ENCODE peak calls at places on chromosomes 6 and 20, in ten cellular contexts. O is esophagus squamous epithelium; U is sigmoid colon; X is effector memory CD4-positive, alpha-beta T cell; W is spleen; S is right atrium auricular region; M is uterus; R is left ventricle myocardium inferior; I is body of pancreas; T is psoas muscle. G is an unnamed sample.

GRCh38 chr6:12119085-12119588 is 107.0 kb downstream of the HIVEP1 start:
- DNase-seq in O (no peak), U (no peak), X (peak), W (no peak), S (no peak), M (no peak), R (no peak), I (no peak), T (no peak), G (no peak)

GRCh38 chr20:51799586-51799985 is 2.7 kb downstream of the SALL4 start:
- DNase-seq in O (no peak), U (no peak), X (no peak), W (no peak), S (no peak), M (no peak), R (no peak), I (no peak), T (no peak), G (no peak)

GRCh38 chr6:6315660-6316059 is 4.8 kb downstream of the F13A1 start:
- DNase-seq in O (no peak), U (no peak), X (no peak), W (no peak), S (no peak), M (peak), R (peak), I (peak), T (no peak), G (no peak)

GRCh38 chr20:32672982-32673727 is 586 bp downstream of the C20orf203 start:
- DNase-seq in O (no peak), U (no peak), X (no peak), W (peak), S (no peak), M (no peak), R (no peak), I (no peak), T (no peak), G (no peak)

GRCh38 chr6:37788259-37788658 is 31.3 kb upstream of the ZFAND3 start:
- DNase-seq in O (no peak), U (no peak), X (no peak), W (no peak), S (no peak), M (no peak), R (no peak), I (no peak), T (no peak), G (peak)

GRCh38 chr6:35962779-35963570 is 42.1 kb upstream of the SRPK1 start:
- DNase-seq in O (no peak), U (no peak), X (no peak), W (no peak), S (no peak), M (no peak), R (no peak), I (no peak), T (no peak), G (no peak)

GRCh38 chr6:119575721-119576120 is 226.2 kb upstream of the MAN1A1 start:
- DNase-seq in O (no peak), U (no peak), X (no peak), W (no peak), S (no peak), M (no peak), R (no peak), I (no peak), T (no peak), G (no peak)

GRCh38 chr6:148466158-148466557 is 123.5 kb downstream of the SASH1 start:
- DNase-seq in O (no peak), U (no peak), X (no peak), W (no peak), S (no peak), M (no peak), R (no peak), I (no peak), T (no peak), G (no peak)

GRCh38 chr6:91167846-91168245 is 581.0 kb upstream of the MAP3K7 start:
- DNase-seq in O (no peak), U (no peak), X (no peak), W (no peak), S (no peak), M (no peak), R (no peak), I (no peak), T (no peak), G (no peak)

GRCh38 chr6:166005401-166005845 is 162.2 kb downstream of the TBXT start:
- DNase-seq in O (no peak), U (peak), X (no peak), W (no peak), S (peak), M (peak), R (peak), I (peak), T (peak), G (no peak)

GRCh38 chr6:143675946-143676345 is 1.8 kb upstream of the PHACTR2 start:
- DNase-seq in O (no peak), U (no peak), X (no peak), W (no peak), S (no peak), M (no peak), R (no peak), I (no peak), T (no peak), G (no peak)
- H3K4me3 ChIP-seq in O (no peak), U (no peak), X (no peak), W (no peak), S (no peak), M (no peak), R (no peak), I (no peak), T (no peak), G (peak)

GRCh38 chr6:160161647-160161986 is 40.0 kb downstream of the SLC22A1 start:
- DNase-seq in O (no peak), U (no peak), X (no peak), W (no peak), S (no peak), M (no peak), R (no peak), I (no peak), T (no peak), G (no peak)
- H3K27ac ChIP-seq in O (no peak), U (no peak), X (no peak), W (no peak), S (no peak), M (no peak), R (no peak), I (no peak), T (no peak), G (no peak)

GRCh38 chr20:46014517-46015396 is 6.0 kb downstream of the MMP9 start:
- DNase-seq in O (no peak), U (no peak), X (no peak), W (no peak), S (no peak), M (no peak), R (no peak), I (no peak), T (no peak), G (no peak)
- H3K4me3 ChIP-seq in O (no peak), U (no peak), X (no peak), W (peak), S (no peak), M (no peak), R (no peak), I (no peak), T (no peak), G (no peak)

GRCh38 chr6:30800876-30801275 is 56.5 kb upstream of the IER3 start:
- DNase-seq in O (no peak), U (no peak), X (no peak), W (no peak), S (no peak), M (no peak), R (no peak), I (no peak), T (no peak), G (no peak)
- H3K27ac ChIP-seq in O (peak), U (no peak), X (no peak), W (peak), S (peak), M (peak), R (peak), I (no peak), T (no peak), G (no peak)

GRCh38 chr6:347951-348859 is 43.3 kb upstream of the IRF4 start:
- DNase-seq in O (no peak), U (peak), X (no peak), W (peak), S (no peak), M (no peak), R (peak), I (no peak), T (no peak), G (no peak)
- H3K4me3 ChIP-seq in O (no peak), U (no peak), X (no peak), W (no peak), S (no peak), M (no peak), R (no peak), I (no peak), T (no peak), G (no peak)

GRCh38 chr20:45912344-45912682 is 358 bp upstream of the PLTP start:
- DNase-seq in O (no peak), U (no peak), X (no peak), W (no peak), S (no peak), M (no peak), R (no peak), I (no peak), T (no peak), G (no peak)

GRCh38 chr20:45909817-45910669 is 1.9 kb downstream of the PLTP start:
- DNase-seq in O (no peak), U (no peak), X (no peak), W (no peak), S (no peak), M (peak), R (no peak), I (no peak), T (no peak), G (no peak)

GRCh38 chr20:45909336-45909808 is 2.6 kb downstream of the PLTP start:
- DNase-seq in O (no peak), U (no peak), X (no peak), W (no peak), S (no peak), M (peak), R (no peak), I (no peak), T (no peak), G (no peak)

GRCh38 chr20:45911486-45912343 is at the start of gene PLTP:
- DNase-seq in O (no peak), U (peak), X (peak), W (peak), S (peak), M (peak), R (peak), I (peak), T (peak), G (peak)

DNA sequence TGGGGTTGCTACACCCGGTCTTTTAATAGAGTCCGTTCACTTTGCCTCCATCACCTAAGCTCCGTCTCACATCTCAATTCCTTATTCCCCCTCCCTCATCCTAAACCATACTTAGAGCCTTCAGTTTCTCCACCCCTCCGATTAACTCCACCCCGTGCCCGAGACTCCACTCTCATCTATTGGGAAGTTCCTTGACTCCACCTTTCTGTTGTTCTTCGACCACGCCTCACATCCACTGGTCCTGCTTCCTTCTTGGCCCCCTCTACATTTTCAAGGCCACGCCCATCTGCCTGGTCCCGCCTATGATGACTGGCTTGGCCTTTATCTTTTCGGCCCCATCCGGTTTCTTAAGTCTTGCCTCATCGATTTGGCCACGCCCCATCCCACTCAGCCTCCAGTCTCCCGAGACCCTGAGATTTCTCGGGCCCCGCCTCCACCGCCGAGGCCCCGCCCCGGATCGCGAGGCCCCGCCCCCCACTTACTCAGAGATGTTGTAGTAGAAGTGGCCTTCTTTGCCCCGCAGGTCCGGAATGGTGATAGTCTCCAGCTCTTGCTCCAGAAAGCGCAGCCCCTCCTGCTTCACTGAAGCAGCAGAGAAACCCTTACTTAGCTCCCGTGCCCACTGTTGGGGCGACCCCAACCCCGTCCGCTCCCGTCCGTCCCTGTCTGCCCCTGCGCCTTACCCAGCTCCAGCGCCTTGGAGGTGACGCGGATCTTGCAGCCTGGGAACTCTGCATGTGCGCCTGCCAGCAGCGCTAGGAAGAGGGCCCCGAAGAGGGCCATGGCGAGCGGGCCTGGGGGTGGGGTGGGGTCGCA is 1.1 kb downstream of the PLTP start:
- DNase-seq in O (peak), U (peak), X (peak), W (peak), S (peak), M (peak), R (peak), I (peak), T (peak), G (peak)
- H3K27ac ChIP-seq in O (peak), U (peak), X (no peak), W (peak), S (peak), M (peak), R (peak), I (peak), T (peak), G (peak)

GRCh38 chr20:59577809-59578601 is 26.3 kb upstream of the PHACTR3 start:
- DNase-seq in O (no peak), U (peak), X (no peak), W (peak), S (no peak), M (no peak), R (no peak), I (no peak), T (no peak), G (no peak)

GRCh38 chr20:59578602-59579403 is 25.5 kb upstream of the PHACTR3 start:
- DNase-seq in O (no peak), U (peak), X (no peak), W (peak), S (no peak), M (no peak), R (no peak), I (no peak), T (no peak), G (no peak)

GRCh38 chr20:59575653-59576052 is 28.7 kb upstream of the PHACTR3 start:
- DNase-seq in O (no peak), U (no peak), X (no peak), W (peak), S (no peak), M (no peak), R (no peak), I (no peak), T (no peak), G (no peak)

GRCh38 chr20:59576216-59576953 is 28.0 kb upstream of the PHACTR3 start:
- DNase-seq in O (no peak), U (no peak), X (no peak), W (peak), S (no peak), M (no peak), R (no peak), I (no peak), T (no peak), G (no peak)

GRCh38 chr20:59577037-59577808 is 27.1 kb upstream of the PHACTR3 start:
- DNase-seq in O (no peak), U (peak), X (no peak), W (peak), S (no peak), M (no peak), R (no peak), I (no peak), T (no peak), G (no peak)
- H3K4me3 ChIP-seq in O (peak), U (no peak), X (no peak), W (peak), S (peak), M (no peak), R (peak), I (no peak), T (no peak), G (no peak)

DNA sequence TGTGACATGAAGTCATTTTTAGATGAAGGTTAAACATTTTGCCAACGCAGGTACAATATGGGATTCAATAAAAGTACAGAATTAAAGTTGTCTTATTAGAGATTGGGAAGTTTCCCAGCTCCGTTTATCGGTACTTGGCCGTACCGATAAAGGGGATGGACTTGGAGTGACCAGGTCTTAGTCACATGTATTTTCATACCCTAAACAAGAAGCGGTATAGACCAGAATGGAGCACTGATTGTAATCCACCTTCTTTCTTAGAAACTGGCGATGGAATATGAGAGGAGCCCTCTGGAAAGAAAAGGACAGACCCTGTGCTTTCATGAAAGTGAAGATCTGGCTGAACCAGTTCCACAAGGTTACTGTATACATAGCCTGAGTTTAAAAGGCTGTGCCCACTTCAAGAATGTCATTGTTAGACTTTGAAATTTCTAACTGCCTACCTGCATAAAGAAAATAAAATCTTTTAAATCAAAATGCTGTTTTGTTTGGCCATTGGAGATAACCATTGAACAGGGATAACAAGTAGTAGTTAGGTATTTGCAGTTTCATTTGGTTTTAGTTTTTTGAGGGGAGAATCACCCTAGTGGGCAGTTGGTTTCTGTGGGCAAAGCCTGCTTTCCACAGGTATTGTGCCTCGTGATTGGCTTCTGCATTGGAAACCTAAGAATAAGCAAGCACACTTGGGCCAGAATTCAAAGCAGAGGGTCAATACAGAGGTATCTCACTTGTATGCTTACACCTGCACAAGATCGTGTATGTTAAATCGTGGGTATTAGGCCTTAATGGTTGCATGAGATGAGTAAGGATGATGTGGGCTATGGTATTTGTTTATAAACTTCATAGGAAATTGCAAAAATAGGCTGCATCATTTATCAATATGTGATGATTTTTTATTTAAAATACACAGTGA is 11.2 kb upstream of the ZNFX1 start:
- DNase-seq in O (no peak), U (no peak), X (no peak), W (no peak), S (no peak), M (no peak), R (no peak), I (no peak), T (no peak), G (peak)
- H3K27ac ChIP-seq in O (peak), U (no peak), X (no peak), W (no peak), S (no peak), M (no peak), R (no peak), I (peak), T (no peak), G (peak)

DNA sequence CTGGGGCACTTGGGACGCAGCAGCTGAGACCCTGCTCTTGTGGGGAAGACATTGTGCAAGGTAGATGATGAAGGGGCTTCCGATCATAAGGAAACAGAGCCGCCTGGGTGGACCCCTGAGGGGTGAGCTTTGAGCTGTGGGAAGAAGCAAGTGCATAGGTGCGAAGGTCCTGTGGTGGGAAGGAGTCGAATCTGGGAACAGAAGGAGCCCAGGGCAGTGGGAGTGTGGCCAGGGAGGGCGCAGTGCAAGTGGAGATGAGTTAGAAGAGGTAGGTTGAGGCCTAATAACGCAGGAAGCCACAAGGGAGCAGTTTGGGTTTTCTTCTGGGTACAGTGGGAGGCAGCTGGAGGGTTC is 10.3 kb downstream of the RBM38 start:
- DNase-seq in O (no peak), U (peak), X (no peak), W (no peak), S (no peak), M (no peak), R (no peak), I (no peak), T (no peak), G (no peak)
- H3K4me3 ChIP-seq in O (no peak), U (no peak), X (no peak), W (no peak), S (no peak), M (no peak), R (no peak), I (no peak), T (peak), G (no peak)

G was measured in PC-9.